ENCODE peak calls at places on chromosomes 11 and 22, in six cellular contexts. R, C, B, Z, P and J are unnamed samples.
A peak's percentile ranks its signal among the peaks of the same experiment; 100 is the strongest.

GRCh38 chr11:24870048-24870447 is 373.2 kb downstream of the LUZP2 start:
- DNase-seq in R (no peak), C (no peak), B (no peak), Z (no peak), P (no peak), J (no peak)

GRCh38 chr11:91133361-91133760 is 910.5 kb upstream of the CHORDC1 start:
- DNase-seq in R (no peak), C (no peak), B (no peak), Z (no peak), P (no peak), J (no peak)

GRCh38 chr11:128133501-128133900 is 453.9 kb downstream of the ETS1 start:
- DNase-seq in R (no peak), C (no peak), B (no peak), Z (no peak), P (no peak), J (no peak)

GRCh38 chr22:50505276-50505775 is 2.2 kb downstream of the LMF2 start:
- DNase-seq in R (no peak), C (no peak), B (no peak), Z (no peak), P (no peak), J (peak; percentile 75)

GRCh38 chr11:102832612-102833011 is 10.8 kb downstream of the MMP3 start:
- DNase-seq in R (no peak), C (no peak), B (no peak), Z (no peak), P (no peak), J (no peak)

GRCh38 chr22:45602824-45603301 is 68.8 kb upstream of the ATXN10 start:
- DNase-seq in R (no peak), C (no peak), B (peak; percentile 96), Z (peak; percentile 85), P (no peak), J (no peak)

GRCh38 chr22:39242809-39243442 is 1.9 kb downstream of the PDGFB start:
- DNase-seq in R (no peak), C (no peak), B (no peak), Z (no peak), P (no peak), J (no peak)

GRCh38 chr11:75473684-75474083 is 40.7 kb upstream of the KLHL35 start:
- DNase-seq in R (no peak), C (no peak), B (no peak), Z (no peak), P (no peak), J (no peak)

GRCh38 chr11:119107538-119108150 is 500 bp downstream of the C2CD2L start:
- DNase-seq in R (no peak), C (no peak), B (peak; percentile 46), Z (no peak), P (peak; percentile 44), J (no peak)

GRCh38 chr11:104148074-104148473 is 15.9 kb downstream of the PDGFD start:
- DNase-seq in R (no peak), C (no peak), B (no peak), Z (peak; percentile 90), P (no peak), J (no peak)

GRCh38 chr11:14861680-14862079 is 30.4 kb downstream of the CYP2R1 start:
- DNase-seq in R (no peak), C (no peak), B (no peak), Z (no peak), P (no peak), J (no peak)

GRCh38 chr11:74748211-74749126 is at the start of gene RNF169:
- DNase-seq in R (peak; percentile 87), C (peak; percentile 98), B (peak; percentile 98), Z (peak; percentile 94), P (peak; percentile 91), J (peak; percentile 98)

GRCh38 chr11:62680825-62681240 is 2.0 kb upstream of the UBXN1 start:
- DNase-seq in R (peak; percentile 72), C (peak; percentile 91), B (peak; percentile 88), Z (peak; percentile 95), P (no peak), J (no peak)

GRCh38 chr22:27810566-27810965 is 9.0 kb upstream of the MN1 start:
- DNase-seq in R (peak; percentile 36), C (no peak), B (no peak), Z (peak; percentile 49), P (no peak), J (no peak)

GRCh38 chr11:15727125-15727524 is 612.4 kb downstream of the INSC start:
- DNase-seq in R (no peak), C (no peak), B (no peak), Z (no peak), P (no peak), J (no peak)

GRCh38 chr11:125062931-125063428 is at the start of gene SLC37A2:
- DNase-seq in R (no peak), C (peak; percentile 78), B (peak; percentile 87), Z (peak; percentile 49), P (peak; percentile 76), J (peak; percentile 82)

GRCh38 chr11:76665921-76666351 is 4.6 kb downstream of the LRRC32 start:
- DNase-seq in R (no peak), C (no peak), B (no peak), Z (no peak), P (peak; percentile 6), J (peak; percentile 64)

GRCh38 chr22:44068422-44069191 is 44.5 kb downstream of the PARVB start:
- DNase-seq in R (no peak), C (no peak), B (peak; percentile 61), Z (no peak), P (no peak), J (no peak)

GRCh38 chr11:30016588-30017363 is at the start of gene KCNA4:
- DNase-seq in R (no peak), C (no peak), B (no peak), Z (no peak), P (peak; percentile 77), J (no peak)